ENCODE peak calls at places on chromosomes 3 and 15, in five cellular contexts. A, M, S, Y and H are unnamed samples.

GRCh38 chr3:84836961-84837360 is 121.8 kb upstream of the CADM2 start:
- DNase-seq in A (no peak), M (no peak), S (peak), Y (no peak), H (no peak)

GRCh38 chr3:113505867-113506266 is 9.1 kb downstream of the SPICE1 start:
- DNase-seq in A (no peak), M (no peak), S (no peak), Y (no peak), H (no peak)

GRCh38 chr3:124461838-124462632 is 268.2 kb upstream of the UMPS start:
- DNase-seq in A (no peak), M (no peak), S (no peak), Y (no peak), H (no peak)

GRCh38 chr3:60399861-60400845 is 851.1 kb downstream of the FHIT start:
- DNase-seq in A (no peak), M (peak), S (no peak), Y (no peak), H (no peak)

GRCh38 chr3:183699238-183699947 is 1.8 kb downstream of the YEATS2 start:
- DNase-seq in A (no peak), M (no peak), S (no peak), Y (no peak), H (peak)

GRCh38 chr3:193915613-193916012 is 220.3 kb upstream of the HES1 start:
- DNase-seq in A (no peak), M (no peak), S (no peak), Y (no peak), H (no peak)

GRCh38 chr3:123262226-123262625 is 60.5 kb downstream of the SEC22A start:
- DNase-seq in A (no peak), M (no peak), S (no peak), Y (no peak), H (no peak)

GRCh38 chr3:53860196-53860595 is 13.8 kb downstream of the IL17RB start:
- DNase-seq in A (no peak), M (no peak), S (no peak), Y (no peak), H (no peak)

GRCh38 chr3:98733778-98734281 is 29.3 kb upstream of the ST3GAL6 start:
- DNase-seq in A (peak), M (peak), S (no peak), Y (no peak), H (peak)

GRCh38 chr3:183486472-183486871 is 58.1 kb upstream of the MCF2L2 start:
- DNase-seq in A (no peak), M (no peak), S (no peak), Y (no peak), H (no peak)

GRCh38 chr3:185152433-185153169 is at the start of gene C3orf70:
- DNase-seq in A (peak), M (peak), S (peak), Y (peak), H (peak)

GRCh38 chr3:38165722-38166387 is 518 bp downstream of the OXSR1 start:
- DNase-seq in A (peak), M (peak), S (no peak), Y (no peak), H (no peak)

GRCh38 chr3:32685604-32686185 is 707 bp downstream of the CNOT10 start:
- DNase-seq in A (peak), M (peak), S (no peak), Y (no peak), H (no peak)

GRCh38 chr3:5197470-5198312 is 10.2 kb downstream of the EDEM1 start:
- DNase-seq in A (peak), M (peak), S (no peak), Y (no peak), H (peak)

DNA sequence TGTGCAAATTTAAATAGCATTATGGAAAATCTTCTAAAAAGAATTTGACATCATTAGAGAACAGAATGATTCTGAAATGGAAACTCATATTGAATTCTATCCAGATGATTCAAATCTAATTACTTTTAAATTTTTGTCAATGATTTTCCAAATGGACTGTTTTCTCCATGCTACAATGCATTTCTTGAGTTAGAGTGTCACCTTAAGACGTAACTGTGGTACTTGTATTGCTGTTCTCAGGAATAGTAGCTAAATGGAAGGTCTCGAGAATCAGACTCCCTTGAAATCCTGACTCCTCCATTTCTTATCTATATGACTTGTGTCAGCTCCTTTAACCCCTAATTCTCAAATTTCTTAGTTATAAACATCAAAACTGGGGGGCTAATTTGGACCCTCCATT is 102.3 kb downstream of the P2RY1 start:
- DNase-seq in A (no peak), M (no peak), S (no peak), Y (no peak), H (no peak)
- TF ChIP-seq CTCF in A (peak), M (no peak), S (no peak), Y (no peak), H (no peak)

DNA sequence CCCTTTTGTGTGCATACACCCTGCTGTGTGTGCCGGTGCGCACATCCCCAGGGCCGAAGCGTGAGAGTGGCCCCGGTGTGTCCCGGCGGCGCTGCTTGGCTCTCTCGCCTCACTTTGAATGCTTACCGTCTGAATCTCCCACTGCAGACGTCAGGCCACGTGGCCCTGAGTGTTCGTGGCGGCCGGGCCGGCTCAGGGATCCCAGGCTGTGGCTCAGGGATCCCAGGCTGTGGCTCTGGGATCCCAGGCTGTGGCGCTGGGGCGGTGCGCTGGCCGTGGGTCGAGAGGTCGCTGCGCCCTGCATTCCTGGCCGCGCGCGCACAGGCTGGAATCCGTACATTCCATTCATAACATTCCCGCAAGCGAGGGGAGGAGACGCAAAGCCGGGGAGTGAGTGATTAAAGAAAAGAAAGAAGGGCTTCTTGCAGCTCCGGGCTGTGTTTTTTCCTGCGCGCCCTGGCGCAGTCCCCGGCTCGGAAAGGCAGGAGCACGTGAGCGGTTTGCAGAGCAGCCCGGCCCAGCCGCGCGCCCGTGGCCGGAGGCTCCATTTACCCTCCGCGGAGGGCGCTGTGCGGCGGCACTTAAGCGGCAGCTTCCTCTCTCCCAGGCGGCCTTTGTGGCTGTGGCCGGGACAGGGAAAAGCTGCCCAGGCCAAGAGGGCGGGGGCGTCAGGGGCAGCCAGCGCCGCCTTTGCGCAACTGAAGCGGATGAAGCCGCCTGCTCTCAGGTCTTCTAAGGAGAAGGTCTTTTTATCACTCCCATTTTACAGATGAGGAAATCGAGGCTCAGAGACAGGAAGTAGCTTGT is 87.0 kb upstream of the ALDH1L1 start:
- DNase-seq in A (peak), M (peak), S (peak), Y (peak), H (peak)
- TF ChIP-seq CTCF in A (no peak), M (peak), S (no peak), Y (no peak), H (no peak)

GRCh38 chr3:51718547-51719412 is 11.9 kb downstream of the GRM2 start:
- DNase-seq in A (peak), M (peak), S (peak), Y (no peak), H (peak)
- TF ChIP-seq CTCF in A (peak), M (peak), S (peak), Y (peak), H (peak)

DNA sequence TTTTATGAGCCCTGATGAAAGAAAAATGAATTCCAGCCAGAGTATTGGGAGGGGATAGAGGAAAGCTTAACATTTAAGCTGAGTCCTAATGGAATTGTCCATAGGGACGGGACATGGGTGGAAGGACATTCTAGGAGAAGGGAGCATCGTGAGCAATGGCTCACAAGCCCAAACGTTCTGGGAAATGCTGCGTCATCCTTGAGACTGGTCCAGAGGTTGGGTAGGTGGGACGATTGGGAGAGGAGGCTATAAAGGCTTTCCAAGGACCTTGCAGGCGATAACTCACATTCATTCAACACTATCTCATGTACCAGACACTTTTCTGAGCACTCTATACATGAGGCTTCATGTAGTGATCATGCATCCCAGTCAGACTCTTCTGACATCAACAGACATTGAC is 237.5 kb downstream of the THSD4 start:
- DNase-seq in A (no peak), M (no peak), S (no peak), Y (peak), H (no peak)
- TF ChIP-seq CTCF in A (no peak), M (no peak), S (no peak), Y (no peak), H (no peak)